ENCODE peak calls at places on chromosomes 12 and 14, in eight cellular contexts. F is adrenal gland, P is left ventricle myocardium inferior, G is WERI-Rb-1, X is fibroblast of lung, E is GM23338, L is tibial nerve, S is body of pancreas. Q is an unnamed sample. For H3K27me3, the result is how much of the 10 kb centered on the place peaks cover.

GRCh38 chr12:24530689-24531088 is 418.2 kb downstream of the BCAT1 start:
- DNase-seq in L (no peak), P (no peak), G (no peak), F (no peak), S (no peak), E (no peak), X (no peak), Q (no peak)

GRCh38 chr14:101061411-101062064 is 158.0 kb upstream of the RTL1 start:
- DNase-seq in S (no peak), X (no peak), F (no peak), L (no peak), G (no peak), E (no peak), P (no peak), Q (no peak)

GRCh38 chr14:47044841-47045240 is 393.3 kb upstream of the RPL10L start:
- DNase-seq in F (peak), G (peak), X (peak), L (no peak), P (no peak), E (peak), S (no peak), Q (no peak)

GRCh38 chr14:103905861-103906456 is 22.3 kb upstream of the TDRD9 start:
- DNase-seq in F (no peak), E (peak), S (no peak), P (no peak), L (no peak), G (no peak), X (no peak), Q (no peak)

GRCh38 chr12:76152161-76152807 is 67.8 kb upstream of the NAP1L1 start:
- DNase-seq in X (no peak), F (no peak), G (no peak), S (no peak), P (no peak), E (no peak), L (no peak), Q (no peak)

GRCh38 chr14:49861581-49861922 is 9.0 kb upstream of the NEMF start:
- DNase-seq in G (peak), X (peak), P (peak), F (peak), S (peak), L (peak), E (peak), Q (peak)

GRCh38 chr14:56522403-56522802 is 57.2 kb upstream of the TMEM260 start:
- DNase-seq in P (no peak), F (no peak), L (no peak), S (no peak), E (no peak), G (no peak), X (no peak), Q (no peak)

GRCh38 chr12:31750747-31751039 is 21.9 kb upstream of the AMN1 start:
- DNase-seq in L (no peak), S (no peak), P (no peak), X (no peak), G (no peak), F (no peak), E (no peak), Q (no peak)

GRCh38 chr12:20493924-20494323 is 125.6 kb downstream of the PDE3A start:
- DNase-seq in P (no peak), S (no peak), F (no peak), G (no peak), L (no peak), X (peak), E (no peak), Q (no peak)

GRCh38 chr14:55731881-55732498 is 152.0 kb downstream of the KTN1 start:
- DNase-seq in F (peak), S (peak), X (no peak), P (no peak), E (peak), G (peak), L (peak), Q (no peak)

GRCh38 chr12:3885179-3886094 is 12.2 kb upstream of the PARP11 start:
- DNase-seq in S (no peak), F (peak), L (peak), G (no peak), P (no peak), X (peak), E (peak), Q (no peak)

GRCh38 chr12:15592934-15593333 is 196.3 kb downstream of the EPS8 start:
- DNase-seq in G (no peak), P (no peak), F (no peak), X (no peak), L (no peak), E (no peak), S (no peak), Q (no peak)

GRCh38 chr14:90785474-90785873 is 30.8 kb downstream of the TTC7B start:
- DNase-seq in E (peak), X (peak), S (peak), P (no peak), G (no peak), F (peak), L (no peak), Q (no peak)
- TF ChIP-seq CTCF in E (peak), X (peak), S (peak), P (no peak), G (peak), F (no peak), L (no peak), Q (peak)

GRCh38 chr14:75271514-75271913 is 7.1 kb upstream of the FOS start:
- DNase-seq in S (no peak), L (no peak), E (no peak), P (no peak), X (no peak), G (no peak), F (no peak), Q (no peak)
- H3K27me3 ChIP-seq in S (under half), L (under half), E (under half), P (under half), X (under half), G (under half), F (under half), Q (under half)

DNA sequence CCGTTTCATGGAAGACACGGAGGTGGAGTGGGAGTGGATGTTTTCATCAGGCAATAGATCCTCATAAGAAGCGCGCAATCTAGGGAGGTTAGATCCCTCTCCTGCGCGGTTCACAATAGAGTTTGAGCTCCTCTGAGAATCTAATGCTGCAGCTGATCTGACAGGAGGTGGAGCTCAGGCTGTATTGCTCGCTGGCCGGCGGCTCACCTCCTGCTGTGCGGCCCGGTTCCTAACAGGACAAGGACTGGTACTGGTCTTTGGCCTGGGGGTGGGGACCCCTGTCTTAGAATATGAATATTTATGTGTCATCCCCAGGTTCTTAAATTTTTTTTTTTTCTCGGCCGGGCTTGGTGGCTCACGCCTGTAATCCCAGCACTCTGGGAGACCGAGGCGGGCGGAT is 36.7 kb downstream of the PRICKLE1 start:
- DNase-seq in X (no peak), L (no peak), E (peak), S (no peak), G (peak), F (no peak), P (no peak), Q (no peak)
- H3K4me3 ChIP-seq in X (no peak), L (no peak), E (peak), S (no peak), G (peak), F (no peak), P (no peak), Q (no peak)

GRCh38 chr14:36028218-36028617 is 148.3 kb downstream of the PTCSC3 start:
- DNase-seq in F (no peak), G (peak), P (no peak), X (no peak), E (peak), L (no peak), S (no peak), Q (no peak)
- TF ChIP-seq CTCF in F (no peak), G (peak), P (no peak), X (no peak), E (peak), L (no peak), S (no peak), Q (no peak)

GRCh38 chr12:54009171-54010052 is 627 bp downstream of the HOXC8 start:
- DNase-seq in X (no peak), P (no peak), S (no peak), F (peak), E (no peak), G (no peak), L (no peak), Q (no peak)
- H3K27me3 ChIP-seq in X (half or more), P (half or more), S (half or more), F (under half), E (half or more), G (under half), L (under half), Q (under half)

Q was measured in kidney epithelial cell.